ENCODE peak calls at places on chromosomes 2 and 18, in eight cellular contexts. O, N, B, M, Q, Z, W and G are unnamed samples. For H3K4me1, the result is how much of the 10 kb centered on the place peaks cover.

GRCh38 chr2:121075641-121076500 is 209.1 kb downstream of the TFCP2L1 start:
- DNase-seq in O (peak), N (no peak), B (no peak), M (no peak), Q (no peak), Z (no peak), W (peak), G (no peak)

GRCh38 chr18:56727399-56727798 is 76.2 kb downstream of the WDR7 start:
- DNase-seq in O (no peak), N (no peak), B (no peak), M (no peak), Q (no peak), Z (no peak), W (no peak), G (no peak)

GRCh38 chr18:46166261-46166970 is 62.2 kb downstream of the HAUS1 start:
- DNase-seq in O (no peak), N (no peak), B (no peak), M (no peak), Q (no peak), Z (no peak), W (no peak), G (no peak)

GRCh38 chr2:172427256-172427989 is at the start of gene ITGA6:
- DNase-seq in O (peak), N (peak), B (peak), M (peak), Q (no peak), Z (peak), W (peak), G (peak)

GRCh38 chr2:219571311-219572236 is at the start of gene OBSL1:
- DNase-seq in O (peak), N (no peak), B (peak), M (peak), Q (no peak), Z (peak), W (peak), G (peak)

GRCh38 chr2:144524190-144524957 is 4.5 kb upstream of the ZEB2 start:
- DNase-seq in O (peak), N (peak), B (peak), M (peak), Q (no peak), Z (no peak), W (peak), G (peak)

GRCh38 chr2:190910341-190911136 is 29.9 kb downstream of the GLS start:
- DNase-seq in O (no peak), N (no peak), B (no peak), M (no peak), Q (no peak), Z (no peak), W (no peak), G (no peak)

GRCh38 chr2:190528521-190529001 is 6.0 kb downstream of the NEMP2 start:
- DNase-seq in O (no peak), N (no peak), B (no peak), M (no peak), Q (no peak), Z (no peak), W (no peak), G (no peak)

GRCh38 chr2:6423944-6424343 is 441.8 kb downstream of the CMPK2 start:
- DNase-seq in O (no peak), N (no peak), B (no peak), M (no peak), Q (no peak), Z (no peak), W (no peak), G (no peak)

GRCh38 chr18:3262234-3263171 is 570 bp downstream of the MYL12B start:
- DNase-seq in O (no peak), N (no peak), B (no peak), M (no peak), Q (no peak), Z (peak), W (peak), G (no peak)

GRCh38 chr2:98445167-98445522 is 487 bp downstream of the INPP4A start:
- DNase-seq in O (no peak), N (no peak), B (no peak), M (no peak), Q (no peak), Z (no peak), W (no peak), G (no peak)

GRCh38 chr2:149329470-149330126 is 789 bp upstream of the LYPD6 start:
- DNase-seq in O (peak), N (no peak), B (peak), M (peak), Q (no peak), Z (no peak), W (peak), G (peak)

GRCh38 chr2:46666044-46666662 is 186.8 kb downstream of the TMEM247 start:
- DNase-seq in O (no peak), N (no peak), B (peak), M (no peak), Q (no peak), Z (no peak), W (no peak), G (no peak)

GRCh38 chr2:207533609-207534008 is 3.8 kb downstream of the CREB1 start:
- DNase-seq in O (no peak), N (no peak), B (no peak), M (no peak), Q (no peak), Z (no peak), W (no peak), G (no peak)

GRCh38 chr18:9133225-9133624 is 3.4 kb upstream of the ANKRD12 start:
- DNase-seq in O (no peak), N (no peak), B (no peak), M (no peak), Q (no peak), Z (no peak), W (no peak), G (no peak)

GRCh38 chr2:72084584-72084976 is 63.1 kb downstream of the CYP26B1 start:
- DNase-seq in O (no peak), N (no peak), B (no peak), M (no peak), Q (no peak), Z (no peak), W (no peak), G (no peak)

GRCh38 chr2:64192570-64193192 is 48.5 kb upstream of the PELI1 start:
- DNase-seq in O (no peak), N (no peak), B (no peak), M (no peak), Q (no peak), Z (no peak), W (no peak), G (no peak)

GRCh38 chr2:120735750-120736170 is at the start of gene GLI2:
- DNase-seq in O (peak), N (no peak), B (peak), M (peak), Q (no peak), Z (no peak), W (peak), G (peak)

GRCh38 chr2:7794916-7795315 is 877.7 kb downstream of the RNF144A start:
- DNase-seq in O (no peak), N (no peak), B (no peak), M (no peak), Q (no peak), Z (peak), W (no peak), G (no peak)

GRCh38 chr18:56565596-56566355 is 72.6 kb downstream of the TXNL1 start:
- DNase-seq in O (no peak), N (no peak), B (no peak), M (no peak), Q (no peak), Z (no peak), W (no peak), G (peak)

GRCh38 chr2:238140721-238141540 is 2.5 kb downstream of the KLHL30 start:
- DNase-seq in O (no peak), N (no peak), B (no peak), M (no peak), Q (no peak), Z (no peak), W (no peak), G (no peak)

GRCh38 chr2:133148187-133148586 is 420.1 kb downstream of the NCKAP5 start:
- DNase-seq in O (no peak), N (no peak), B (no peak), M (no peak), Q (no peak), Z (no peak), W (no peak), G (no peak)

GRCh38 chr18:6055711-6056110 is 160.4 kb upstream of the TMEM200C start:
- DNase-seq in O (no peak), N (no peak), B (no peak), M (no peak), Q (no peak), Z (no peak), W (no peak), G (no peak)

GRCh38 chr2:173427887-173428683 is 73.4 kb downstream of the CDCA7 start:
- DNase-seq in O (no peak), N (no peak), B (no peak), M (no peak), Q (no peak), Z (no peak), W (no peak), G (no peak)

GRCh38 chr2:203918264-203918663 is 18.3 kb upstream of the ICOS start:
- DNase-seq in O (peak), N (no peak), B (no peak), M (no peak), Q (no peak), Z (no peak), W (no peak), G (no peak)

GRCh38 chr18:46625069-46625468 is 32.0 kb downstream of the LOXHD1 start:
- DNase-seq in O (no peak), N (no peak), B (no peak), M (no peak), Q (no peak), Z (no peak), W (peak), G (no peak)

GRCh38 chr2:9002637-9003365 is 683 bp downstream of the MBOAT2 start:
- DNase-seq in O (peak), N (no peak), B (peak), M (peak), Q (no peak), Z (no peak), W (peak), G (peak)

GRCh38 chr18:57644540-57644939 is 22.9 kb upstream of the NARS1 start:
- DNase-seq in O (no peak), N (no peak), B (no peak), M (no peak), Q (no peak), Z (no peak), W (no peak), G (no peak)

GRCh38 chr2:221133941-221134340 is 438.2 kb downstream of the EPHA4 start:
- DNase-seq in O (no peak), N (no peak), B (no peak), M (no peak), Q (no peak), Z (no peak), W (no peak), G (no peak)

GRCh38 chr2:2527162-2527561 is 196.1 kb upstream of the MYT1L start:
- DNase-seq in O (no peak), N (no peak), B (no peak), M (no peak), Q (no peak), Z (no peak), W (no peak), G (no peak)

GRCh38 chr2:224369028-224369632 is 32.8 kb downstream of the FAM124B start:
- DNase-seq in O (peak), N (no peak), B (no peak), M (peak), Q (no peak), Z (no peak), W (no peak), G (peak)

GRCh38 chr18:36756262-36756661 is 72.5 kb downstream of the TPGS2 start:
- DNase-seq in O (no peak), N (no peak), B (no peak), M (no peak), Q (no peak), Z (no peak), W (no peak), G (no peak)

GRCh38 chr2:195501746-195502145 is 155.3 kb upstream of the SLC39A10 start:
- DNase-seq in O (no peak), N (no peak), B (no peak), M (no peak), Q (no peak), Z (no peak), W (no peak), G (no peak)

GRCh38 chr2:73697606-73698005 is 39.5 kb downstream of the TPRKB start:
- DNase-seq in O (no peak), N (no peak), B (no peak), M (no peak), Q (no peak), Z (no peak), W (no peak), G (no peak)

GRCh38 chr2:156112323-156112722 is 220.2 kb downstream of the NR4A2 start:
- DNase-seq in O (no peak), N (no peak), B (no peak), M (no peak), Q (no peak), Z (no peak), W (no peak), G (no peak)

GRCh38 chr2:160956243-160956802 is 203.9 kb upstream of the TANK start:
- DNase-seq in O (no peak), N (no peak), B (no peak), M (no peak), Q (peak), Z (no peak), W (no peak), G (no peak)

GRCh38 chr2:98782570-98782969 is 51.6 kb upstream of the MGAT4A start:
- DNase-seq in O (no peak), N (no peak), B (no peak), M (no peak), Q (no peak), Z (no peak), W (no peak), G (no peak)

GRCh38 chr2:210681481-210681880 is 125.1 kb downstream of the CPS1 start:
- DNase-seq in O (no peak), N (no peak), B (no peak), M (no peak), Q (no peak), Z (no peak), W (no peak), G (no peak)

GRCh38 chr2:178068823-178069454 is 3.6 kb downstream of the PDE11A start:
- DNase-seq in O (no peak), N (no peak), B (no peak), M (no peak), Q (no peak), Z (no peak), W (no peak), G (no peak)

GRCh38 chr2:178066890-178067669 is 5.5 kb downstream of the PDE11A start:
- DNase-seq in O (no peak), N (no peak), B (no peak), M (no peak), Q (no peak), Z (no peak), W (no peak), G (no peak)

GRCh38 chr2:178059656-178060055 is 12.9 kb downstream of the PDE11A start:
- DNase-seq in O (no peak), N (no peak), B (no peak), M (no peak), Q (no peak), Z (no peak), W (no peak), G (no peak)

GRCh38 chr2:178066324-178066723 is 6.3 kb downstream of the PDE11A start:
- DNase-seq in O (no peak), N (no peak), B (no peak), M (no peak), Q (no peak), Z (no peak), W (no peak), G (no peak)

DNA sequence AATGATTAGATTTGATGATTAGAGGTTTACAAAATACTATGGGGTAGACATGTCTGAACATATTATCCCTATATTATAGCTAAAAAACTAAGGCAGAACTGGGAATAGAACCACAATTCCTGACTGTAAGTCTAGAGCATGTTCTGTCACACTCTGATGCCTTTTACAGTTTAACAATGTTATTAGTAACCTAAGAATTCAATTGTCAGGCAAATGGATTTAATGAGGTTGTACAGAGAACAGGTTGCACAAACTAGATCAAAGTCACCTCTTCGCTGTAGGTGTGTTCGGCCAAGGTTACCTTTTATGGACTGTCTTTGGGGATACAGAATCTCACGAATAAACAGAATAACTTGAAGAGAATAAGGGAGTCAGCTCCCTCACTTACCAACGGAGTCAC is 8.5 kb downstream of the PDE11A start:
- DNase-seq in O (no peak), N (no peak), B (no peak), M (no peak), Q (no peak), Z (no peak), W (no peak), G (no peak)
- H3K4me1 ChIP-seq in O (under half), N (under half), B (under half), M (under half), Q (under half), Z (under half), W (under half), G (under half)

GRCh38 chr2:95337829-95338228 is 40.7 kb downstream of the KCNIP3 start:
- DNase-seq in O (no peak), N (no peak), B (no peak), M (no peak), Q (no peak), Z (no peak), W (no peak), G (no peak)

GRCh38 chr2:95333056-95333455 is 35.9 kb downstream of the KCNIP3 start:
- DNase-seq in O (no peak), N (no peak), B (no peak), M (no peak), Q (no peak), Z (no peak), W (no peak), G (no peak)

GRCh38 chr2:95333888-95334338 is 36.8 kb downstream of the KCNIP3 start:
- DNase-seq in O (no peak), N (no peak), B (peak), M (no peak), Q (no peak), Z (peak), W (no peak), G (no peak)

GRCh38 chr2:95334916-95335641 is 37.9 kb downstream of the KCNIP3 start:
- DNase-seq in O (no peak), N (no peak), B (no peak), M (no peak), Q (no peak), Z (no peak), W (no peak), G (no peak)

GRCh38 chr2:95336408-95336807 is 39.3 kb downstream of the KCNIP3 start:
- DNase-seq in O (no peak), N (no peak), B (no peak), M (no peak), Q (no peak), Z (no peak), W (no peak), G (no peak)
- H3K4me1 ChIP-seq in O (under half), N (under half), B (under half), M (under half), Q (under half), Z (under half), W (under half), G (under half)

GRCh38 chr2:171160119-171160629 is 519 bp downstream of the TLK1 start:
- DNase-seq in O (peak), N (peak), B (peak), M (peak), Q (peak), Z (peak), W (no peak), G (peak)

GRCh38 chr2:171159326-171160118 is 1.2 kb downstream of the TLK1 start:
- DNase-seq in O (peak), N (peak), B (peak), M (peak), Q (no peak), Z (peak), W (peak), G (peak)

GRCh38 chr2:171163261-171163660 is 2.6 kb upstream of the TLK1 start:
- DNase-seq in O (no peak), N (no peak), B (no peak), M (no peak), Q (no peak), Z (no peak), W (no peak), G (no peak)

GRCh38 chr2:171160630-171161424 is at the start of gene TLK1:
- DNase-seq in O (peak), N (peak), B (peak), M (peak), Q (no peak), Z (peak), W (peak), G (peak)

DNA sequence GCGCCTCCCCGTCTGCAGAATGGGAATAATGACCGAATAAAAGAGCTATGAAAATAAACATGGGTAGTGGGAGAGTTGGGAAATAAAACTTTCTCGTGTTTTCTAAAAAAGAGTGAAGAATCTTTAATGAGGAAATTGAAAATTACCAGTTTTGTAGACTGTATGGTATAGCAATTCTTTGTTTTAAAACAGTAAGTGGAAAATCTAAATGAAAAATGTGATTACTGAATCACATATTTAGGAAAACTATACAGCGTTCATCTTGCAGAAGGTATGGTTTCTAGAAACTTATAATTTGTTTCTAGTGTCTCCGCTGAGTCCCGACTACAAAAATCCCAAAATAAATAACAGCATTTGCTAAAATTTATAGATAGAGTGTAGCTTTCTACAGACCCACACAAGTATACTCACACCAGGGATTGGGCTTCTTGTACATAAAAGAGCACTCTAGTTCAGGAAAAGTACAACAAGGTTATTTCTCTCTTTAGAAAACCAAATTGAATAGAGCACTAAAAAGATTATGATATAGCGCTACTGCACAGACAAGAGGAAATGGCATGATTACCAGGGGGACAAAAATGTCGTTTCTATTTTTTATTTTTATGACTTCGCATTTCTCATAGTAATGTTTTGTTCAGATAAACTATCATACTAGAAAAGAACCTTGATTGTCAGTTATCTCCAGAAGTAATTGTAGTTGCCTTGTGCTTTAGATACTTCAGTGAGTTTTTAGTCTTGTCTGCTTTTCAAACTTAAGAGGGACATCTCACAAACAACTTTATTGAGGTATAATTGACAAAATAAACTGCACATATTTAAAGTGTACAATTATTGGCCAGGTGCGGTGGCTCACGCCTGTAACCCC is 964 bp upstream of the TLK1 start:
- DNase-seq in O (no peak), N (no peak), B (no peak), M (no peak), Q (no peak), Z (no peak), W (no peak), G (no peak)
- H3K4me1 ChIP-seq in O (under half), N (under half), B (under half), M (under half), Q (under half), Z (under half), W (under half), G (under half)

GRCh38 chr18:77052656-77053309 is 79.8 kb downstream of the MBP start:
- DNase-seq in O (no peak), N (peak), B (no peak), M (no peak), Q (no peak), Z (no peak), W (no peak), G (no peak)
- H3K4me1 ChIP-seq in O (under half), N (under half), B (under half), M (under half), Q (under half), Z (under half), W (under half), G (under half)

DNA sequence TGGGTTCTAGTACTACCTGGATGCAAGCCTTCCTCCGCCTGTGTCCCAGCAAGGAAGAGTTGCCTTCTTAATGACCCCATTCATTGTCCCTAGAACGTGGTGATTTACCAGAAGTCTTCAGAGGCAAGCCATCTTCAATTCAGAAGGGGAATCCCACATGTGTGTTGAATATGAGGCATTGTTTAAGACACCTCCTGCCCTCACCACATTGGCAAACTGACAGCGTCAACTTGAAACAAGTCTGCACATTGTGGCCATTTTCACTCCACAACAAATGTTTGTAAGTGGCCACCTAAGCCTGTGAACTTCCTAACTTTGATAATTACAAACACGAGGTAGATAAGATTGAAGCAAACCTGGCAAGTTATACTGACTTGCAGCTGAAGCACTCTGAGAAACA is 83.7 kb downstream of the TCF7L1 start:
- DNase-seq in O (no peak), N (no peak), B (no peak), M (no peak), Q (no peak), Z (no peak), W (no peak), G (no peak)
- H3K4me1 ChIP-seq in O (under half), N (under half), B (under half), M (under half), Q (under half), Z (under half), W (under half), G (under half)